ENCODE peak calls at places on chromosomes 16 and 17, in nine cellular contexts. R is effector memory CD8-positive, alpha-beta T cell; E is DND-41; Z is mesothelial cell of epicardium; U is OCI-LY7; C is NCI-H1092 treated with DMSO at 0.1 percent for 48 hours; L is H54; K is stimulated activated CD4-positive, alpha-beta T cell treated with anti-CD3 and anti-CD28 coated beads, Interleukin-15, amount 100 ng/mL, for 1 hour; X is substantia nigra. W is an unnamed sample.

GRCh38 chr17:4953461-4953961 is 2.6 kb downstream of the ENO3 start:
- DNase-seq in X (no peak), R (no peak), E (no peak), U (no peak), Z (no peak), K (no peak), C (no peak), L (peak), W (no peak)

GRCh38 chr16:14649816-14650215 is 17.1 kb downstream of the BFAR start:
- DNase-seq in Z (no peak), X (no peak), K (no peak), E (no peak), L (no peak), C (no peak), U (no peak), R (no peak), W (no peak)

GRCh38 chr17:40541060-40541872 is 24.0 kb downstream of the CCR7 start:
- DNase-seq in U (peak), X (no peak), Z (no peak), E (peak), C (no peak), R (peak), K (peak), L (no peak), W (no peak)

GRCh38 chr16:15811778-15812750 is 44.8 kb downstream of the MYH11 start:
- DNase-seq in U (no peak), L (no peak), X (no peak), K (no peak), R (no peak), E (no peak), Z (no peak), C (no peak), W (no peak)

GRCh38 chr16:15652293-15653001 is 2.4 kb downstream of the NDE1 start:
- DNase-seq in R (no peak), E (no peak), X (no peak), L (no peak), K (no peak), U (no peak), Z (no peak), C (no peak), W (no peak)

GRCh38 chr16:53775821-53776431 is 72.0 kb downstream of the FTO start:
- DNase-seq in C (peak), X (no peak), Z (no peak), K (no peak), E (no peak), R (no peak), L (peak), U (no peak), W (no peak)

GRCh38 chr17:79842656-79843474 is 3.6 kb upstream of the CBX4 start:
- DNase-seq in C (peak), Z (no peak), L (no peak), R (no peak), E (no peak), X (no peak), U (no peak), K (no peak), W (peak)

GRCh38 chr16:68234188-68235104 is 1.5 kb downstream of the ESRP2 start:
- DNase-seq in K (no peak), C (peak), E (no peak), Z (no peak), L (no peak), X (no peak), U (no peak), R (no peak), W (peak)

GRCh38 chr16:85554114-85554790 is 58.9 kb upstream of the GSE1 start:
- DNase-seq in E (peak), K (peak), Z (no peak), R (peak), X (peak), C (no peak), U (peak), L (peak), W (peak)

W was measured in NCI-H345.